ENCODE peak calls at places on chromosomes 5 and 9, in four cellular contexts. I, E, R and F are unnamed samples. For H3K4me1, the result is how much of the 10 kb centered on the place peaks cover.

GRCh38 chr9:70778568-70778967 is 342.9 kb downstream of the TRPM3 start:
- DNase-seq in R (no peak), E (no peak), I (no peak), F (no peak)

GRCh38 chr9:13267743-13268142 is 11.7 kb downstream of the MPDZ start:
- DNase-seq in R (peak), E (no peak), I (no peak), F (peak)

GRCh38 chr9:92064711-92065110 is 50.5 kb downstream of the SPTLC1 start:
- DNase-seq in R (peak), E (no peak), I (no peak), F (peak)

GRCh38 chr5:179270581-179271300 is 74.5 kb downstream of the ADAMTS2 start:
- DNase-seq in I (no peak), R (peak), E (peak), F (peak)

GRCh38 chr9:72952914-72953313 is at the start of gene ALDH1A1:
- DNase-seq in I (no peak), E (no peak), R (no peak), F (no peak)

GRCh38 chr5:148808864-148809642 is 17.4 kb upstream of the ADRB2 start:
- DNase-seq in E (no peak), I (no peak), R (no peak), F (no peak)

GRCh38 chr9:120372040-120372439 is 207.9 kb downstream of the CDK5RAP2 start:
- DNase-seq in R (no peak), E (no peak), I (no peak), F (no peak)

GRCh38 chr5:93596676-93597441 is 13.8 kb downstream of the NR2F1 start:
- DNase-seq in I (no peak), E (peak), R (no peak), F (no peak)

GRCh38 chr5:154830596-154830995 is 19.8 kb downstream of the FAXDC2 start:
- DNase-seq in I (no peak), E (no peak), R (no peak), F (no peak)

GRCh38 chr9:111621895-111622480 is 9.1 kb upstream of the DNAJC25 start:
- DNase-seq in R (peak), I (no peak), E (no peak), F (peak)

GRCh38 chr9:114224247-114224610 is 68.9 kb downstream of the COL27A1 start:
- DNase-seq in E (no peak), I (no peak), R (peak), F (peak)

GRCh38 chr5:143349127-143349526 is 54.4 kb downstream of the NR3C1 start:
- DNase-seq in E (no peak), I (no peak), R (peak), F (peak)

GRCh38 chr9:4382722-4383317 is 83.0 kb upstream of the GLIS3 start:
- DNase-seq in E (no peak), I (no peak), R (peak), F (peak)

GRCh38 chr5:149664666-149665415 is 65.3 kb upstream of the PPARGC1B start:
- DNase-seq in E (no peak), I (no peak), R (no peak), F (no peak)

GRCh38 chr5:88940712-88941111 is 57.7 kb upstream of the MEF2C start:
- DNase-seq in I (no peak), R (no peak), E (no peak), F (peak)

GRCh38 chr5:908172-908571 is 15.5 kb downstream of the TRIP13 start:
- DNase-seq in E (no peak), R (no peak), I (no peak), F (no peak)

GRCh38 chr5:56620903-56621680 is 194.3 kb upstream of the MAP3K1 start:
- DNase-seq in I (no peak), E (no peak), R (peak), F (peak)

GRCh38 chr9:5876026-5876425 is 14.7 kb upstream of the MLANA start:
- DNase-seq in R (no peak), E (no peak), I (no peak), F (no peak)

GRCh38 chr5:168314735-168315411 is 23.4 kb downstream of the WWC1 start:
- DNase-seq in I (no peak), E (peak), R (peak), F (peak)

GRCh38 chr5:135176991-135177390 is 143.0 kb upstream of the PITX1 start:
- DNase-seq in E (no peak), R (no peak), I (no peak), F (no peak)

GRCh38 chr5:158824167-158824882 is 275.4 kb downstream of the EBF1 start:
- DNase-seq in R (no peak), E (no peak), I (no peak), F (no peak)

DNA sequence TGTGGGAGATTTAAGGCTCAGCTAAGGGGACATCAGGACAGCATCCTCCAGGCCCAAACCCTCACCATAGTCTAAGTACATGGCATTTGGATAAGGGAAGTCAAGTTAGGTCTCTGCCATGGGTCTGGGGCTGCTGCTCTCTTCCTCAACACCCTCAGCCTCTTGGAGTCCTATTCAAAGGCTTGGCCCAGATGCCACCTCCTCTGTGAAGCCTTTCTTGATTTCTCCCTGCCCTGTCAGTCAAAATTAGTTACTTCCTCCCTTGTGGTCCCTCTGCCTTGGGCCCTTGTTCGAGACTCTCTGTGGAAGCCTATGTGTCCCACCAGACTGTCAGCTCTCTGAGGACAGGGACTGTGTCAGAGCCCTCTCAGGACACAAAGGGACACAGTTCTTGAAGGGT is 17.7 kb upstream of the DAB2IP start:
- DNase-seq in I (no peak), E (no peak), R (no peak), F (no peak)
- H3K4me1 ChIP-seq in I (under half), E (under half), R (under half), F (under half)

DNA sequence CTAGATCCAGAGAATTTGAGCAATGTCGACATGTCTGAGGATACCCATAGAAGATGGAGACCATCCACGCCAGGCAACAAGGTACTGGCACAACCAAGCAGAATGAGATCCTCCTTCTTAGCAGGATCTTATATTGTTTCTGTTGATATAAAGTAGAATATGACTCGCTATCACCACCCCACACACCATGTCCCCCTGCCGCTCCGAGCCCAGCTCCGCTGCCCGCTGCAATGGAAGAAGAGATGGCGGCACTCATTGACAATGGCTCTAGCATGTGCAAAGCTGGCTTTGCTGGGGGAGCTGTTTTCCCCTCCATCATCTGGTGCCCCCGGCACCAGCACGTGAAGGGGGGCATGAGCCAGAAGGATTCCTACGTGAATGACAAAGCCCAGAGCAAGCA is 49.5 kb upstream of the FBXL7 start:
- DNase-seq in R (no peak), E (no peak), I (no peak), F (no peak)
- H3K4me3 ChIP-seq in R (no peak), E (no peak), I (no peak), F (no peak)

DNA sequence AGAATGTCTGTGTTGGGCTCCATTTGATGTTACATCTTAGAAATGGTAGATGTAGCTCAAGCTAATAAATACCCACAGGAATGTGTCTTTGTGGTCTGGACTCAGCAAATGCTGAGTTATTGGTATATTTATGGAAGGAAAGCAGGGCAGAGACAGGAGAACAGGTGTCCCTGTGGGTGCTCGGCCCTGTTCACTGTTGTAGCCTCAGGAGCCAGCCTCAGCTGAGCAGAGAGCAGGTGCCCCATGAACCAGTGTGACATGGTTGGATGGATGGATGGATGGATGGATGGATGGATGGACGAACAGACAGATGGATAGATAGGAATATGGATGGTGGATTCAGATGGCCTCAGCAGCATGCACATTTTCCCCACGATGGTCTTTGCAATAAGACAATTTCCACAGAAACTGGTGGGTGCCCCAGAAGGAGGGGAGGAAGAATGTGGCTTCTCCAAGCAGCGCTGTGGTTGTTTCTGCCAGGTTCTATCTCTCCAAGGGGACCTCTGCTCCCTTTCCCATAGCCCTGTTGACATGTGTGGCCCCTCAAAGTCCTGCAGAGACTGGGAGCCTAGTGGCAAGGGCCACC is 8.2 kb upstream of the IRF1 start:
- DNase-seq in E (no peak), R (peak), I (peak), F (no peak)
- H3K4me1 ChIP-seq in E (under half), R (under half), I (under half), F (under half)

GRCh38 chr9:100066539-100066938 is 32.3 kb downstream of the ERP44 start:
- DNase-seq in R (peak), I (no peak), E (no peak), F (peak)

GRCh38 chr9:100058699-100059579 is 39.9 kb downstream of the ERP44 start:
- DNase-seq in R (no peak), I (no peak), E (no peak), F (no peak)

GRCh38 chr9:100057624-100058023 is 41.2 kb downstream of the ERP44 start:
- DNase-seq in I (no peak), R (no peak), E (no peak), F (no peak)

GRCh38 chr9:100064872-100065581 is 33.8 kb downstream of the ERP44 start:
- DNase-seq in I (no peak), E (no peak), R (peak), F (peak)

GRCh38 chr9:100063185-100063584 is 35.6 kb downstream of the ERP44 start:
- DNase-seq in R (peak), I (no peak), E (no peak), F (no peak)
- H3K4me3 ChIP-seq in R (no peak), I (no peak), E (no peak), F (no peak)

GRCh38 chr5:101515721-101516120 is 612.6 kb upstream of the ST8SIA4 start:
- DNase-seq in E (no peak), R (no peak), I (no peak), F (no peak)
- H3K4me1 ChIP-seq in E (under half), R (under half), I (under half), F (under half)

DNA sequence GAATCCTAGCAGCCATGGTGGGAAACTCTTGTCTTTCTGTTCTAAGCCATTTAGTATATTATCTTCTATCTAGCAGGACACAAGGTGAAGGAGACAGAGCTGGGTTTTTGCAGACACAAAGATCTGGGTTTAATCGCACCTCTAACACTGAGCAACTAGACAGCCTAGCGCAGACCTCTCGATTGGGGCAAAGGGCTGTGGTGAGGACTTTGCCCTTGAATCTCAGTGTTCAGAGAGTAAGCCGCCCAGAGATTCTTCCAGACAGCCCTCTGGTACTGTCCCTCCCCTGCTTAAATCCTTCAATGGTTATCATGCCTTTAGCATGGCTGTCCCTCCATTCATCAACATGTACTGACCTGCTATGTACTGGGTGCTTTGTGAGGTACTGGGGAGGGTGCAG is 128.1 kb downstream of the CRB2 start:
- DNase-seq in R (no peak), I (no peak), E (no peak), F (no peak)
- H3K4me3 ChIP-seq in R (no peak), I (no peak), E (no peak), F (no peak)

GRCh38 chr5:38538161-38538560 is 18.3 kb downstream of the LIFR start:
- DNase-seq in I (no peak), R (no peak), E (no peak), F (no peak)

GRCh38 chr5:38536968-38537367 is 19.5 kb downstream of the LIFR start:
- DNase-seq in R (no peak), E (no peak), I (no peak), F (no peak)

GRCh38 chr5:38535845-38536244 is 20.6 kb downstream of the LIFR start:
- DNase-seq in I (no peak), R (no peak), E (no peak), F (no peak)

GRCh38 chr5:38535281-38535750 is 21.1 kb downstream of the LIFR start:
- DNase-seq in R (no peak), I (no peak), E (no peak), F (peak)

GRCh38 chr5:38537502-38537901 is 18.9 kb downstream of the LIFR start:
- DNase-seq in I (no peak), R (no peak), E (no peak), F (no peak)
- H3K4me1 ChIP-seq in I (under half), R (under half), E (half or more), F (under half)